ENCODE peak calls at places on chromosomes 5 and 9, in seven cellular contexts. One of them, this sample, is unnamed.

GRCh38 chr5:8500426-8500825 is 631.5 kb downstream of the MTRR start:
- DNase-seq in adipocyte: no peak
- DNase-seq in AG09309: no peak
- DNase-seq in psoas muscle: no peak
- DNase-seq in uterus: no peak
- DNase-seq in upper lobe of right lung: no peak
- DNase-seq in fibroblast of mammary gland: peak
- DNase-seq in this sample: no peak

GRCh38 chr5:138903113-138903789 is 28.1 kb upstream of the LRRTM2 start:
- DNase-seq in adipocyte: peak
- DNase-seq in AG09309: no peak
- DNase-seq in psoas muscle: no peak
- DNase-seq in uterus: no peak
- DNase-seq in upper lobe of right lung: no peak
- DNase-seq in fibroblast of mammary gland: peak
- DNase-seq in this sample: peak

GRCh38 chr9:73116030-73116429 is 35.6 kb upstream of the ANXA1 start:
- DNase-seq in adipocyte: peak
- DNase-seq in AG09309: peak
- DNase-seq in psoas muscle: no peak
- DNase-seq in uterus: no peak
- DNase-seq in upper lobe of right lung: no peak
- DNase-seq in fibroblast of mammary gland: peak
- DNase-seq in this sample: peak

GRCh38 chr5:34570721-34571379 is 85.3 kb upstream of the RAI14 start:
- DNase-seq in adipocyte: peak
- DNase-seq in AG09309: peak
- DNase-seq in psoas muscle: no peak
- DNase-seq in uterus: no peak
- DNase-seq in upper lobe of right lung: no peak
- DNase-seq in fibroblast of mammary gland: peak
- DNase-seq in this sample: peak

GRCh38 chr9:106700676-106701075 is 162.3 kb upstream of the ZNF462 start:
- DNase-seq in adipocyte: no peak
- DNase-seq in AG09309: no peak
- DNase-seq in psoas muscle: no peak
- DNase-seq in uterus: no peak
- DNase-seq in upper lobe of right lung: no peak
- DNase-seq in fibroblast of mammary gland: peak
- DNase-seq in this sample: peak

GRCh38 chr5:133509742-133510079 is 102.6 kb downstream of the FSTL4 start:
- DNase-seq in adipocyte: no peak
- DNase-seq in AG09309: no peak
- DNase-seq in psoas muscle: no peak
- DNase-seq in uterus: no peak
- DNase-seq in upper lobe of right lung: no peak
- DNase-seq in fibroblast of mammary gland: no peak
- DNase-seq in this sample: no peak

GRCh38 chr9:127077658-127077975 is 44.8 kb downstream of the ANGPTL2 start:
- DNase-seq in adipocyte: no peak
- DNase-seq in AG09309: no peak
- DNase-seq in psoas muscle: no peak
- DNase-seq in uterus: peak
- DNase-seq in upper lobe of right lung: no peak
- DNase-seq in fibroblast of mammary gland: no peak
- DNase-seq in this sample: no peak

GRCh38 chr5:2029206-2029605 is 146.5 kb upstream of the IRX4 start:
- DNase-seq in adipocyte: no peak
- DNase-seq in AG09309: no peak
- DNase-seq in psoas muscle: no peak
- DNase-seq in uterus: peak
- DNase-seq in upper lobe of right lung: no peak
- DNase-seq in fibroblast of mammary gland: peak
- DNase-seq in this sample: peak

GRCh38 chr9:114559830-114560520 is 27.6 kb upstream of the ATP6V1G1 start:
- DNase-seq in adipocyte: no peak
- DNase-seq in AG09309: no peak
- DNase-seq in psoas muscle: no peak
- DNase-seq in uterus: no peak
- DNase-seq in upper lobe of right lung: no peak
- DNase-seq in fibroblast of mammary gland: no peak
- DNase-seq in this sample: no peak

GRCh38 chr9:1233568-1233967 is 183.4 kb downstream of the DMRT2 start:
- DNase-seq in adipocyte: no peak
- DNase-seq in AG09309: no peak
- DNase-seq in psoas muscle: no peak
- DNase-seq in uterus: no peak
- DNase-seq in upper lobe of right lung: no peak
- DNase-seq in fibroblast of mammary gland: peak
- DNase-seq in this sample: peak

GRCh38 chr9:101445353-101446029 is 9.9 kb upstream of the ALDOB start:
- DNase-seq in adipocyte: peak
- DNase-seq in AG09309: no peak
- DNase-seq in psoas muscle: no peak
- DNase-seq in uterus: no peak
- DNase-seq in upper lobe of right lung: no peak
- DNase-seq in fibroblast of mammary gland: peak
- DNase-seq in this sample: peak

GRCh38 chr5:171750316-171750788 is 35.3 kb upstream of the SMIM23 start:
- DNase-seq in adipocyte: peak
- DNase-seq in AG09309: no peak
- DNase-seq in psoas muscle: peak
- DNase-seq in uterus: peak
- DNase-seq in upper lobe of right lung: no peak
- DNase-seq in fibroblast of mammary gland: peak
- DNase-seq in this sample: peak

GRCh38 chr5:90131734-90132133 is 277.8 kb downstream of the CETN3 start:
- DNase-seq in adipocyte: peak
- DNase-seq in AG09309: no peak
- DNase-seq in psoas muscle: no peak
- DNase-seq in uterus: no peak
- DNase-seq in upper lobe of right lung: no peak
- DNase-seq in fibroblast of mammary gland: no peak
- DNase-seq in this sample: peak

GRCh38 chr5:63456279-63456678 is 506.0 kb downstream of the HTR1A start:
- DNase-seq in adipocyte: no peak
- DNase-seq in AG09309: no peak
- DNase-seq in psoas muscle: no peak
- DNase-seq in uterus: no peak
- DNase-seq in upper lobe of right lung: no peak
- DNase-seq in fibroblast of mammary gland: peak
- DNase-seq in this sample: peak

GRCh38 chr9:116280529-116280928 is 126.9 kb downstream of the PAPPA start:
- DNase-seq in adipocyte: no peak
- DNase-seq in AG09309: no peak
- DNase-seq in psoas muscle: no peak
- DNase-seq in uterus: no peak
- DNase-seq in upper lobe of right lung: no peak
- DNase-seq in fibroblast of mammary gland: no peak
- DNase-seq in this sample: no peak

GRCh38 chr5:150296496-150296895 is 6.2 kb downstream of the ARSI start:
- DNase-seq in adipocyte: no peak
- DNase-seq in AG09309: no peak
- DNase-seq in psoas muscle: no peak
- DNase-seq in uterus: no peak
- DNase-seq in upper lobe of right lung: peak
- DNase-seq in fibroblast of mammary gland: no peak
- DNase-seq in this sample: no peak

GRCh38 chr5:173741729-173742431 is 125.4 kb upstream of the BOD1 start:
- DNase-seq in adipocyte: no peak
- DNase-seq in AG09309: no peak
- DNase-seq in psoas muscle: no peak
- DNase-seq in uterus: no peak
- DNase-seq in upper lobe of right lung: peak
- DNase-seq in fibroblast of mammary gland: no peak
- DNase-seq in this sample: no peak

GRCh38 chr5:171386861-171387254 is 791 bp upstream of the NPM1 start:
- DNase-seq in adipocyte: no peak
- DNase-seq in AG09309: no peak
- DNase-seq in psoas muscle: no peak
- DNase-seq in uterus: no peak
- DNase-seq in upper lobe of right lung: peak
- DNase-seq in fibroblast of mammary gland: no peak
- DNase-seq in this sample: no peak

GRCh38 chr5:82169892-82170291 is 108.3 kb downstream of the RPS23 start:
- DNase-seq in adipocyte: no peak
- DNase-seq in AG09309: no peak
- DNase-seq in psoas muscle: no peak
- DNase-seq in uterus: no peak
- DNase-seq in upper lobe of right lung: no peak
- DNase-seq in fibroblast of mammary gland: no peak
- DNase-seq in this sample: no peak

GRCh38 chr5:172565931-172566665 is 75.0 kb upstream of the NEURL1B start:
- DNase-seq in adipocyte: no peak
- DNase-seq in AG09309: no peak
- DNase-seq in psoas muscle: no peak
- DNase-seq in uterus: no peak
- DNase-seq in upper lobe of right lung: no peak
- DNase-seq in fibroblast of mammary gland: no peak
- DNase-seq in this sample: no peak

GRCh38 chr9:2725929-2726328 is 8.6 kb downstream of the KCNV2 start:
- DNase-seq in adipocyte: no peak
- DNase-seq in AG09309: no peak
- DNase-seq in psoas muscle: no peak
- DNase-seq in uterus: no peak
- DNase-seq in upper lobe of right lung: no peak
- DNase-seq in fibroblast of mammary gland: peak
- DNase-seq in this sample: no peak

GRCh38 chr5:32332361-32332760 is 19.6 kb upstream of the MTMR12 start:
- DNase-seq in adipocyte: no peak
- DNase-seq in AG09309: no peak
- DNase-seq in psoas muscle: no peak
- DNase-seq in uterus: no peak
- DNase-seq in upper lobe of right lung: no peak
- DNase-seq in fibroblast of mammary gland: no peak
- DNase-seq in this sample: no peak

GRCh38 chr5:32330126-32330971 is 17.6 kb upstream of the MTMR12 start:
- DNase-seq in adipocyte: no peak
- DNase-seq in AG09309: no peak
- DNase-seq in psoas muscle: no peak
- DNase-seq in uterus: no peak
- DNase-seq in upper lobe of right lung: no peak
- DNase-seq in fibroblast of mammary gland: no peak
- DNase-seq in this sample: no peak

GRCh38 chr5:32332971-32333370 is 20.2 kb upstream of the MTMR12 start:
- DNase-seq in adipocyte: no peak
- DNase-seq in AG09309: no peak
- DNase-seq in psoas muscle: no peak
- DNase-seq in uterus: no peak
- DNase-seq in upper lobe of right lung: no peak
- DNase-seq in fibroblast of mammary gland: no peak
- DNase-seq in this sample: no peak

GRCh38 chr5:32331927-32332274 is 19.2 kb upstream of the MTMR12 start:
- DNase-seq in adipocyte: no peak
- DNase-seq in AG09309: no peak
- DNase-seq in psoas muscle: no peak
- DNase-seq in uterus: no peak
- DNase-seq in upper lobe of right lung: no peak
- DNase-seq in fibroblast of mammary gland: no peak
- DNase-seq in this sample: no peak

DNA sequence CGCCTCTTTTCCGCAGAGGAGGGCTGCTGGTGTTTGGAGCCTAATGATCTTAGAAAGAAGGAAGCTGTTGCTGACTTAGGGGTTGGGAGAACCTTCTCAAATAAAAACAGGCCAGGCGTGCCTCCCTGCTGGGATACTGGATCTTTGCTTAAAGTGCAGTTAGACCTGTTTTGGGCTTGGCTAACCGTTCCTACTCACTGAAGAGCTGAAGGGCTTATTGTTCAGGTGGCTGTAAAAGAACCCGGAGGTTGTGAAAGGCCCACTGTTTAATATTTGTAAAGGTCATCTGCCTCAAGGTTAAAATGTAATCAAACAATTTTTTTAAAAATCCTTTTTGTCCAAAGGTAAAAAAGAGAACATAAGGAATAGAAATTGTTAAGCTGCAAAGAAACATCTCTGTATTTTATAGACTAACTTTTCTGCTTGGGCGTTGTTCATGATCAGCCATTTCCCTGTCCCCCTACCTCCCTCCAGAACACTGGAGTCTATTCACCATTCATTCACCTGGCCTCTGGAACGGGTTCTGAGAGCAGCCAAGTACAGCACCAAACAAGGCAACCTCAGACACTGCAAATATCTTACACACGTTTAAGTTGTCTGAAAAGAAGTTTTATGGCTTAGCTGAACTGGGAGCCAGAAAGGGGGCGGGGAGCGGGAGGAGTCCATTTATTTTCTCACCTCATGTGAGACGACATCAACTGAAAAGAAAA is 18.6 kb upstream of the MTMR12 start:
- DNase-seq in adipocyte: no peak
- DNase-seq in AG09309: no peak
- DNase-seq in psoas muscle: no peak
- DNase-seq in uterus: no peak
- DNase-seq in upper lobe of right lung: no peak
- DNase-seq in fibroblast of mammary gland: no peak
- DNase-seq in this sample: no peak
- H3K4me3 ChIP-seq in adipocyte: no peak
- H3K4me3 ChIP-seq in AG09309: no peak
- H3K4me3 ChIP-seq in psoas muscle: no peak
- H3K4me3 ChIP-seq in uterus: no peak
- H3K4me3 ChIP-seq in upper lobe of right lung: no peak
- H3K4me3 ChIP-seq in fibroblast of mammary gland: no peak
- H3K4me3 ChIP-seq in this sample: no peak

GRCh38 chr5:126366199-126366560 is 57.0 kb upstream of the GRAMD2B start:
- DNase-seq in adipocyte: no peak
- DNase-seq in AG09309: no peak
- DNase-seq in psoas muscle: no peak
- DNase-seq in uterus: no peak
- DNase-seq in upper lobe of right lung: no peak
- DNase-seq in fibroblast of mammary gland: no peak
- DNase-seq in this sample: no peak
- H3K4me3 ChIP-seq in adipocyte: no peak
- H3K4me3 ChIP-seq in AG09309: no peak
- H3K4me3 ChIP-seq in psoas muscle: no peak
- H3K4me3 ChIP-seq in uterus: no peak
- H3K4me3 ChIP-seq in upper lobe of right lung: no peak
- H3K4me3 ChIP-seq in fibroblast of mammary gland: no peak
- H3K4me3 ChIP-seq in this sample: no peak

GRCh38 chr5:35924950-35925722 is 13.3 kb downstream of the CAPSL start:
- DNase-seq in adipocyte: peak
- DNase-seq in AG09309: peak
- DNase-seq in psoas muscle: peak
- DNase-seq in uterus: peak
- DNase-seq in upper lobe of right lung: peak
- DNase-seq in fibroblast of mammary gland: peak
- DNase-seq in this sample: peak
- H3K4me3 ChIP-seq in adipocyte: peak
- H3K4me3 ChIP-seq in AG09309: peak
- H3K4me3 ChIP-seq in psoas muscle: no peak
- H3K4me3 ChIP-seq in uterus: peak
- H3K4me3 ChIP-seq in upper lobe of right lung: no peak
- H3K4me3 ChIP-seq in fibroblast of mammary gland: peak
- H3K4me3 ChIP-seq in this sample: peak

DNA sequence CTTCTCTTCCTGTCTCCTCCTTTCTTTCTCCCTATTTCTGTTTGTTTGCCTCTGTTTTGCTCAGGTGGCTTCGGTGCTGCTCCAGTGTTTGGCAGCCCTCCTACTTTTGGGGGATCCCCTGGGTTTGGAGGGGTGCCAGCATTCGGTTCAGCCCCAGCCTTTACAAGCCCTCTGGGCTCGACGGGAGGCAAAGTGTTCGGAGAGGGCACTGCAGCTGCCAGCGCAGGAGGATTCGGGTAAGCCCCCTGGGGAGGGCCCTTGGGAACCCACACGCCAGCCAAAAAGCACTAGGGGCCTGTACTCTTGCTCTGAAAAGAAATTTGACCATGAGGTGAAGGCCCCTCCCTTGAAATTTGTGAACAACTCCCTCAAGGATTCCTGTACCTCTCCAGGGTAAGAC is 48.2 kb downstream of the FAM78A start:
- DNase-seq in adipocyte: no peak
- DNase-seq in AG09309: no peak
- DNase-seq in psoas muscle: peak
- DNase-seq in uterus: no peak
- DNase-seq in upper lobe of right lung: no peak
- DNase-seq in fibroblast of mammary gland: no peak
- DNase-seq in this sample: peak
- H3K4me3 ChIP-seq in adipocyte: no peak
- H3K4me3 ChIP-seq in AG09309: no peak
- H3K4me3 ChIP-seq in psoas muscle: peak
- H3K4me3 ChIP-seq in uterus: no peak
- H3K4me3 ChIP-seq in upper lobe of right lung: peak
- H3K4me3 ChIP-seq in fibroblast of mammary gland: no peak
- H3K4me3 ChIP-seq in this sample: no peak